ENCODE peak calls at places on chromosome 17, in eight cellular contexts. Y is PC-3, W is tibial artery, Q is lower lobe of right lung, Z is trophoblast cell, O is lung, J is breast epithelium, G is GM23338. N is an unnamed sample. For H3K4me1, the result is how much of the 10 kb centered on the place peaks cover.

GRCh38 chr17:73693016-73693545 is 48.8 kb upstream of the SDK2 start:
- DNase-seq in W (no peak), J (no peak), O (no peak), G (no peak), Q (no peak), Y (no peak), Z (no peak), N (no peak)

GRCh38 chr17:7989781-7990655 is 12.4 kb upstream of the GUCY2D start:
- DNase-seq in G (peak), Z (peak), Q (peak), O (peak), Y (peak), W (peak), J (peak), N (peak)

GRCh38 chr17:35617505-35617904 is 30.4 kb downstream of the AP2B1 start:
- DNase-seq in J (no peak), O (no peak), Z (no peak), W (no peak), G (no peak), Y (no peak), Q (no peak), N (no peak)

GRCh38 chr17:78736526-78737079 is 45.5 kb downstream of the CYTH1 start:
- DNase-seq in O (peak), Y (peak), Z (peak), W (peak), Q (peak), G (peak), J (peak), N (peak)

GRCh38 chr17:10814083-10814482 is 10.2 kb upstream of the TMEM238L start:
- DNase-seq in Y (no peak), Q (no peak), W (no peak), Z (no peak), J (no peak), O (no peak), G (no peak), N (no peak)

GRCh38 chr17:4934173-4934979 is 2.3 kb downstream of the GP1BA start:
- DNase-seq in Y (peak), O (no peak), Q (no peak), G (peak), Z (peak), J (peak), W (no peak), N (no peak)

GRCh38 chr17:4533522-4534502 is 21.4 kb downstream of the MYBBP1A start:
- DNase-seq in W (no peak), Z (no peak), Q (no peak), J (no peak), Y (peak), O (no peak), G (no peak), N (no peak)

GRCh38 chr17:7015587-7016020 is 3.2 kb downstream of the RNASEK start:
- DNase-seq in Q (no peak), G (no peak), W (no peak), J (no peak), O (no peak), Y (no peak), Z (no peak), N (no peak)

GRCh38 chr17:17567631-17568030 is 23.9 kb downstream of the PEMT start:
- DNase-seq in Z (no peak), Q (no peak), O (peak), W (peak), G (no peak), J (peak), Y (no peak), N (no peak)

GRCh38 chr17:79233916-79234551 is 159.4 kb downstream of the ENGASE start:
- DNase-seq in J (no peak), W (no peak), Y (no peak), G (no peak), O (no peak), Z (no peak), Q (no peak), N (no peak)

GRCh38 chr17:35467824-35468223 is 19.3 kb upstream of the SLFN13 start:
- DNase-seq in Q (no peak), J (no peak), G (no peak), W (no peak), O (no peak), Y (no peak), Z (no peak), N (no peak)

GRCh38 chr17:69719474-69720048 is 305.1 kb downstream of the MAP2K6 start:
- DNase-seq in J (no peak), W (no peak), G (no peak), Z (peak), Y (no peak), O (no peak), Q (no peak), N (no peak)

GRCh38 chr17:5198472-5198871 is 6.8 kb upstream of the ZNF594 start:
- DNase-seq in Q (no peak), J (no peak), G (no peak), Z (no peak), W (no peak), Y (no peak), O (no peak), N (no peak)

GRCh38 chr17:29061036-29061435 is 18.1 kb downstream of the PIPOX start:
- DNase-seq in G (no peak), O (no peak), Q (no peak), Z (no peak), Y (no peak), W (no peak), J (no peak), N (no peak)

GRCh38 chr17:29063992-29064391 is 21.1 kb downstream of the PIPOX start:
- DNase-seq in W (no peak), G (no peak), Q (no peak), J (no peak), Y (no peak), Z (no peak), O (no peak), N (no peak)

GRCh38 chr17:29060475-29060874 is 17.5 kb downstream of the PIPOX start:
- DNase-seq in G (no peak), Q (no peak), O (no peak), Y (no peak), W (no peak), Z (no peak), J (no peak), N (no peak)

GRCh38 chr17:29059281-29059680 is 16.3 kb downstream of the PIPOX start:
- DNase-seq in O (no peak), Y (peak), G (no peak), Z (peak), W (no peak), Q (no peak), J (no peak), N (peak)

DNA sequence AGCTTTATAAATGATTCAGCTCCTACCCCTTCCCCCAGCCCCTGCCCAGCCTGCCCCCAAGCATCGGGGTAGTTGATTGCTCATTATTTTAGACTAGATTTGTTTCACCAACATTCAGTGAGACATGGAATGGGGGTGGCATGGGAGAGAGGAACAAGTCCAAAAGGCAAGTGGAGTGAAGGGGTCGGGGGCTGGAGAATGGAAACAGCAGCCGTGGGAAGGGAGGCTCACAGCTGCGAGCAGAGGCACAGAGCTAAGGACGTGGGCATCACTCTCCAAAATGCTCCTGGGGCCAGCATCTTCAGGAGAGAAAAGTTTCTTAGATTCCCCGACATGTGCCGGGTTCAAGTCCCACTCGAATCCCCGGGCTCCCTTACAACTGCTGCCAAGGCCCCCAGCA is 19.3 kb downstream of the PIPOX start:
- DNase-seq in O (no peak), Y (no peak), G (no peak), W (no peak), Q (no peak), Z (no peak), J (no peak), N (no peak)
- H3K27ac ChIP-seq in O (no peak), Y (no peak), G (no peak), W (no peak), Q (no peak), Z (no peak), J (no peak), N (no peak)

DNA sequence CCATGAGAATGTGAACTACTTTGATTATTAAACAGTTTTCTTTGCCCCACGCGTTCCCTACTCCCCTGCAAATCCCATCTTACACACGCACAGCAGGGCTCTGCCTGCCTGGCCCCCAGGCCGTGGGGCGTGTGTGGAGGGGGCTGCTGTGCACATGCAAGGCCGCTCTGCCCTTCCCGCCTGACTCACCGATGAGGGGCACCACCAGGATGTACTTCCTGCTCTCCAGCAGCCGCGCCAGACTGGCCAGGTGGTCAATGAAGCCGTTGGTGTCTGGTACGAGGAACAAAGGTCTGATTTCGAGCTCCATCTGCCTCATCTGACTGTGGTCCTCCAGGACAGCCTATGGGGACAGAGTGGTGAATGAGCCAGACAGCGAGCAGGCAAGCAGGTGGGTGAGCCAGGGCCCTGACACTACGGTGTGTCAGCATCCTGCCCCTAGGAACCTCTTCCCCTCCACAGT is 13.7 kb downstream of the HIC1 start:
- DNase-seq in W (no peak), J (no peak), Z (no peak), O (no peak), Q (no peak), G (no peak), Y (peak), N (no peak)
- H3K4me1 ChIP-seq in W (under half), J (under half), Z (under half), O (under half), Q (half or more), G (under half), Y (under half), N (under half)

DNA sequence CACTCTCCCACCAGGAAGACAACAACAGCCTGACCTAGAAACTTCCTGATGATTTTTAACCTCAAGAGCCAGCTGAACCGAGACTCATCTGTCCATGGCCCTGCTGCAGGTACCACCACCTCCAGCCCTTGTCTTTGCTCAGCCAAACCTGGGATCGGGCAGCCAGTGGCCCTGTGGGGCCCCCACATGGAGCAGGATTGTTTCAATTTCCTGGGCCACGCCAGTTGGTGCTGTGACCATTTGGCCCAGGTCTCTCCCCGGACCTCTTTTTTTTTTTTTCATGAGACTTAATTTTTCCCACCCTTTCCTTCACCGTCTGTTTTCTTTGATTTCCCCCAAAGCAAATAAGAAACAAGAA is 8.3 kb upstream of the HOXB2 start:
- DNase-seq in G (no peak), Y (no peak), O (no peak), W (no peak), Z (no peak), J (no peak), Q (no peak), N (no peak)
- H3K27ac ChIP-seq in G (no peak), Y (no peak), O (peak), W (peak), Z (no peak), J (peak), Q (peak), N (no peak)

GRCh38 chr17:67576471-67576870 is 141.3 kb upstream of the NOL11 start:
- DNase-seq in J (no peak), Q (no peak), Y (no peak), W (no peak), O (no peak), G (no peak), Z (no peak), N (no peak)

GRCh38 chr17:67575325-67575724 is 142.4 kb upstream of the NOL11 start:
- DNase-seq in G (no peak), Z (no peak), J (no peak), W (no peak), O (no peak), Q (no peak), Y (no peak), N (no peak)

GRCh38 chr17:67571478-67571877 is 146.3 kb upstream of the NOL11 start:
- DNase-seq in G (no peak), Q (no peak), Y (no peak), O (no peak), Z (no peak), J (no peak), W (no peak), N (no peak)

GRCh38 chr17:67574658-67575293 is 143.0 kb upstream of the NOL11 start:
- DNase-seq in Q (no peak), W (no peak), O (no peak), Y (no peak), G (no peak), Z (no peak), J (no peak), N (no peak)

GRCh38 chr17:67573987-67574657 is 143.6 kb upstream of the NOL11 start:
- DNase-seq in Y (peak), Q (no peak), Z (no peak), J (no peak), O (no peak), G (no peak), W (no peak), N (no peak)
- H3K4me1 ChIP-seq in Y (under half), Q (under half), Z (under half), J (under half), O (under half), G (under half), W (under half), N (under half)

GRCh38 chr17:64178011-64178825 is 48.3 kb upstream of the ERN1 start:
- DNase-seq in O (no peak), G (no peak), Q (no peak), Y (no peak), W (no peak), Z (no peak), J (no peak), N (no peak)
- H3K27ac ChIP-seq in O (peak), G (no peak), Q (no peak), Y (no peak), W (peak), Z (no peak), J (no peak), N (no peak)

N was measured in foreskin keratinocyte.